ENCODE peak calls at places on chromosomes 13 and 19, in eight cellular contexts. W is adrenal gland; G is GM19239; B is aorta; E is activated CD8-positive, alpha-beta memory T cell treated with anti-CD3 and anti-CD28 coated beads for 1 hour; P is activated CD4-positive, alpha-beta T cell treated with anti-CD3 and anti-CD28 coated beads, Interleukin-2, amount 50 U/mL, for 1 hour; O is fibroblast of pulmonary artery; K is occipital lobe. S is an unnamed sample.

GRCh38 chr19:51258165-51258564 is 7.3 kb downstream of the SIGLECL1 start:
- DNase-seq in K (no peak), G (no peak), B (no peak), E (no peak), W (no peak), P (no peak), O (no peak), S (no peak)

GRCh38 chr13:88071371-88071770 is 400.2 kb downstream of the SLITRK5 start:
- DNase-seq in G (no peak), O (no peak), E (no peak), K (no peak), B (no peak), P (no peak), W (no peak), S (peak; percentile 12)

GRCh38 chr13:98647121-98647520 is 70.2 kb upstream of the STK24 start:
- DNase-seq in G (no peak), O (no peak), K (no peak), E (no peak), W (no peak), B (no peak), P (no peak), S (no peak)

GRCh38 chr19:14369399-14370168 is 11.7 kb upstream of the ADGRE5 start:
- DNase-seq in E (peak; percentile 89), O (peak; percentile 56), G (no peak), B (peak; percentile 73), K (no peak), W (no peak), P (peak; percentile 86), S (no peak)

GRCh38 chr19:34313188-34313587 is 51.8 kb upstream of the GPI start:
- DNase-seq in O (peak; percentile 91), E (no peak), K (no peak), W (no peak), B (no peak), G (no peak), P (no peak), S (no peak)

GRCh38 chr13:84362777-84363176 is 480.5 kb upstream of the SLITRK1 start:
- DNase-seq in K (no peak), E (no peak), B (no peak), G (no peak), P (no peak), O (peak; percentile 8), W (no peak), S (no peak)

GRCh38 chr19:58328999-58329398 is 2.2 kb downstream of the ZSCAN22 start:
- DNase-seq in W (no peak), O (no peak), E (no peak), P (no peak), B (no peak), G (no peak), K (no peak), S (no peak)

GRCh38 chr19:12065100-12065538 is 588 bp downstream of the ZNF844 start:
- DNase-seq in K (no peak), E (no peak), W (peak; percentile 49), B (peak; percentile 61), P (no peak), O (peak; percentile 54), G (no peak), S (peak; percentile 45)

GRCh38 chr13:103517066-103517767 is 451.0 kb upstream of the SLC10A2 start:
- DNase-seq in W (no peak), K (no peak), E (no peak), B (no peak), O (no peak), G (peak; percentile 14), P (no peak), S (no peak)

GRCh38 chr19:8220481-8220880 is 11.3 kb downstream of the CERS4 start:
- DNase-seq in K (no peak), E (no peak), B (no peak), G (no peak), W (no peak), O (no peak), P (no peak), S (no peak)

GRCh38 chr19:6730941-6731670 is 6.3 kb downstream of the GPR108 start:
- DNase-seq in E (no peak), K (no peak), G (no peak), B (no peak), P (no peak), O (no peak), W (no peak), S (no peak)

GRCh38 chr13:75723927-75724326 is 87.8 kb downstream of the LMO7 start:
- DNase-seq in P (no peak), W (no peak), G (no peak), O (no peak), K (no peak), B (no peak), E (no peak), S (no peak)

GRCh38 chr19:6393982-6394412 is 1.0 kb upstream of the GTF2F1 start:
- DNase-seq in O (no peak), G (no peak), E (no peak), B (no peak), W (no peak), P (peak; percentile 67), K (no peak), S (no peak)

GRCh38 chr13:64234255-64234654 is 2818.6 kb upstream of the PCDH20 start:
- DNase-seq in K (no peak), O (peak; percentile 65), B (no peak), G (no peak), W (no peak), E (no peak), P (no peak), S (no peak)

GRCh38 chr19:41785653-41786052 is 10.7 kb upstream of the CEACAM3 start:
- DNase-seq in G (peak; percentile 65), E (no peak), K (no peak), B (peak; percentile 63), O (peak; percentile 78), P (peak; percentile 65), W (peak; percentile 30), S (peak; percentile 61)

GRCh38 chr13:108700421-108701170 is 71.2 kb downstream of the MYO16 start:
- DNase-seq in G (no peak), W (no peak), E (no peak), B (no peak), O (no peak), P (no peak), K (no peak), S (no peak)

GRCh38 chr19:11274533-11275086 is 12.3 kb upstream of the DOCK6 start:
- DNase-seq in G (no peak), K (no peak), E (no peak), P (no peak), W (no peak), B (no peak), O (no peak), S (no peak)

GRCh38 chr19:3178377-3178972 is at the start of gene S1PR4:
- DNase-seq in G (peak; percentile 84), B (no peak), O (no peak), P (peak; percentile 65), K (no peak), E (no peak), W (no peak), S (no peak)

GRCh38 chr19:5948697-5949564 is 29.0 kb downstream of the RANBP3 start:
- DNase-seq in G (no peak), O (no peak), E (no peak), K (no peak), B (no peak), W (no peak), P (no peak), S (no peak)

GRCh38 chr13:69935043-69935442 is 172.6 kb upstream of the ATXN8OS start:
- DNase-seq in W (no peak), P (no peak), E (no peak), O (no peak), K (no peak), B (no peak), G (no peak), S (peak; percentile 25)

GRCh38 chr19:40217027-40217810 is 965 bp downstream of the TTC9B start:
- DNase-seq in O (no peak), K (no peak), B (no peak), G (no peak), E (no peak), W (no peak), P (no peak), S (no peak)

GRCh38 chr19:31378404-31378803 is 29.2 kb upstream of the TSHZ3 start:
- DNase-seq in O (peak; percentile 95), K (no peak), E (no peak), W (no peak), G (no peak), B (no peak), P (no peak), S (no peak)

GRCh38 chr13:105762096-105762495 is 773.4 kb downstream of the EFNB2 start:
- DNase-seq in W (no peak), P (no peak), E (no peak), B (no peak), K (no peak), O (no peak), G (no peak), S (no peak)

GRCh38 chr13:45224181-45224580 is 23.3 kb upstream of the KCTD4 start:
- DNase-seq in W (no peak), P (no peak), G (no peak), K (no peak), O (no peak), E (no peak), B (no peak), S (peak; percentile 20)

GRCh38 chr13:85509512-85509911 is 289.7 kb downstream of the SLITRK6 start:
- DNase-seq in O (peak; percentile 18), B (no peak), W (no peak), E (no peak), K (no peak), P (no peak), G (no peak), S (no peak)

GRCh38 chr13:94548382-94549240 is 47.3 kb downstream of the TGDS start:
- DNase-seq in K (peak; percentile 67), G (peak; percentile 2), W (peak; percentile 57), E (peak; percentile 5), P (no peak), B (no peak), O (peak; percentile 39), S (peak; percentile 24)

S was measured in SW 1271.